ENCODE peak calls at places on chromosomes 3 and 15, in four cellular contexts. I is amniotic stem cell; S is activated CD4-positive, alpha-beta T cell treated with anti-CD3 and anti-CD28 coated beads, Interleukin-2, amount 50 U/mL, for 48 hours; Y is islet precursor cell. N is an unnamed sample.

GRCh38 chr3:105944281-105944680 is 75.5 kb upstream of the CBLB start:
- DNase-seq in I (no peak), S (no peak), Y (no peak), N (no peak)

GRCh38 chr15:50262533-50262932 is 3.0 kb downstream of the HDC start:
- DNase-seq in I (no peak), S (peak), Y (no peak), N (no peak)

GRCh38 chr15:88255109-88255495 is 1.4 kb downstream of the NTRK3 start:
- DNase-seq in I (no peak), S (peak), Y (no peak), N (no peak)

GRCh38 chr3:49519266-49519665 is 35.0 kb upstream of the BSN start:
- DNase-seq in I (no peak), S (no peak), Y (no peak), N (no peak)

GRCh38 chr3:17063591-17063990 is 178.8 kb downstream of the PLCL2 start:
- DNase-seq in I (no peak), S (no peak), Y (no peak), N (no peak)

GRCh38 chr15:90394074-90394473 is 6.0 kb downstream of the IQGAP1 start:
- DNase-seq in I (no peak), S (no peak), Y (no peak), N (no peak)

GRCh38 chr3:195815169-195815771 is 3.5 kb upstream of the MUC4 start:
- DNase-seq in I (no peak), S (no peak), Y (peak), N (peak)

GRCh38 chr3:153210660-153211059 is 48.6 kb downstream of the RAP2B start:
- DNase-seq in I (no peak), S (no peak), Y (no peak), N (no peak)

GRCh38 chr3:72517804-72518442 is 330.3 kb downstream of the SHQ1 start:
- DNase-seq in I (no peak), S (no peak), Y (no peak), N (no peak)

GRCh38 chr3:173502983-173503568 is 105.5 kb downstream of the NLGN1 start:
- DNase-seq in I (no peak), S (no peak), Y (no peak), N (no peak)

GRCh38 chr3:184299488-184300376 is 691 bp downstream of the PSMD2 start:
- DNase-seq in I (no peak), S (no peak), Y (no peak), N (no peak)

GRCh38 chr15:88702983-88703382 is 64.2 kb downstream of the ISG20 start:
- DNase-seq in I (no peak), S (no peak), Y (no peak), N (no peak)

GRCh38 chr3:2477635-2478034 is 379.0 kb downstream of the CNTN4 start:
- DNase-seq in I (no peak), S (no peak), Y (no peak), N (no peak)

GRCh38 chr3:131856171-131856570 is 178.6 kb downstream of the CPNE4 start:
- DNase-seq in I (no peak), S (no peak), Y (no peak), N (no peak)

GRCh38 chr15:100291106-100291505 is 50.7 kb downstream of the ADAMTS17 start:
- DNase-seq in I (no peak), S (no peak), Y (no peak), N (no peak)

GRCh38 chr15:92725171-92725570 is 69.6 kb upstream of the FAM174B start:
- DNase-seq in I (no peak), S (no peak), Y (no peak), N (no peak)

GRCh38 chr3:23915537-23916108 is 1.2 kb downstream of the NKIRAS1 start:
- DNase-seq in I (no peak), S (no peak), Y (no peak), N (no peak)

GRCh38 chr3:127822836-127823589 is 698 bp upstream of the MGLL start:
- DNase-seq in I (no peak), S (peak), Y (peak), N (peak)

GRCh38 chr3:106750092-106750491 is 627.1 kb upstream of the CCDC54 start:
- DNase-seq in I (no peak), S (no peak), Y (no peak), N (peak)

GRCh38 chr3:44554626-44555592 is at the start of gene ZKSCAN7:
- DNase-seq in I (peak), S (peak), Y (peak), N (peak)

GRCh38 chr15:63165166-63165859 is 8.0 kb upstream of the RPS27L start:
- DNase-seq in I (no peak), S (no peak), Y (no peak), N (peak)

GRCh38 chr3:15331606-15332404 is 581 bp downstream of the SH3BP5 start:
- DNase-seq in I (no peak), S (peak), Y (no peak), N (no peak)

GRCh38 chr15:59691194-59691805 is 2.2 kb upstream of the BNIP2 start:
- DNase-seq in I (peak), S (peak), Y (no peak), N (no peak)

GRCh38 chr3:24829011-24829581 is 334.4 kb upstream of the THRB start:
- DNase-seq in I (no peak), S (no peak), Y (peak), N (peak)